ENCODE peak calls at places on chromosome 2, in nine cellular contexts. E, O, M, Z, V, L, W, F and K are unnamed samples.

GRCh38 chr2:10254373-10255188 is 48.1 kb upstream of the HPCAL1 start:
- DNase-seq in E (no peak), O (no peak), M (no peak), Z (peak), V (peak), L (no peak), W (no peak), F (peak), K (peak)

GRCh38 chr2:51734115-51734514 is 702.2 kb upstream of the NRXN1 start:
- DNase-seq in E (no peak), O (no peak), M (no peak), Z (no peak), V (peak), L (no peak), W (no peak), F (no peak), K (no peak)

GRCh38 chr2:222669353-222669752 is 2.1 kb upstream of the MOGAT1 start:
- DNase-seq in E (no peak), O (no peak), M (no peak), Z (no peak), V (no peak), L (no peak), W (no peak), F (no peak), K (no peak)

GRCh38 chr2:8541223-8541622 is 140.6 kb upstream of the ID2 start:
- DNase-seq in E (no peak), O (no peak), M (no peak), Z (peak), V (no peak), L (no peak), W (no peak), F (no peak), K (no peak)

GRCh38 chr2:10500601-10501361 is 52.7 kb upstream of the ODC1 start:
- DNase-seq in E (no peak), O (no peak), M (peak), Z (peak), V (peak), L (peak), W (no peak), F (no peak), K (no peak)

GRCh38 chr2:86372641-86373502 is 35.4 kb upstream of the REEP1 start:
- DNase-seq in E (no peak), O (peak), M (peak), Z (no peak), V (peak), L (peak), W (no peak), F (peak), K (peak)

GRCh38 chr2:11509657-11510360 is 24.0 kb upstream of the GREB1 start:
- DNase-seq in E (no peak), O (no peak), M (no peak), Z (no peak), V (no peak), L (no peak), W (no peak), F (no peak), K (no peak)

GRCh38 chr2:215878476-215879063 is 134.8 kb downstream of the MREG start:
- DNase-seq in E (peak), O (no peak), M (no peak), Z (no peak), V (peak), L (no peak), W (no peak), F (no peak), K (no peak)

GRCh38 chr2:202127793-202128215 is 54.7 kb downstream of the KIAA2012 start:
- DNase-seq in E (no peak), O (peak), M (no peak), Z (no peak), V (no peak), L (no peak), W (no peak), F (no peak), K (no peak)

GRCh38 chr2:109454304-109454703 is 159.5 kb downstream of the SEPTIN10 start:
- DNase-seq in E (no peak), O (no peak), M (no peak), Z (peak), V (no peak), L (no peak), W (no peak), F (no peak), K (no peak)

GRCh38 chr2:70615222-70615621 is 61.6 kb upstream of the TGFA start:
- DNase-seq in E (no peak), O (no peak), M (no peak), Z (no peak), V (no peak), L (peak), W (no peak), F (no peak), K (no peak)

GRCh38 chr2:182917924-182918323 is 51.5 kb upstream of the FRZB start:
- DNase-seq in E (peak), O (no peak), M (no peak), Z (no peak), V (no peak), L (no peak), W (no peak), F (no peak), K (no peak)

GRCh38 chr2:32357545-32358482 is 991 bp downstream of the BIRC6 start:
- DNase-seq in E (no peak), O (peak), M (peak), Z (peak), V (peak), L (no peak), W (peak), F (peak), K (peak)

GRCh38 chr2:234392230-234392629 is 104.7 kb downstream of the ARL4C start:
- DNase-seq in E (no peak), O (no peak), M (no peak), Z (no peak), V (no peak), L (no peak), W (no peak), F (no peak), K (no peak)

GRCh38 chr2:95385570-95385984 is 16.9 kb upstream of the FAHD2A start:
- DNase-seq in E (no peak), O (no peak), M (peak), Z (no peak), V (no peak), L (peak), W (no peak), F (no peak), K (no peak)

GRCh38 chr2:200208041-200208440 is 98.5 kb upstream of the SPATS2L start:
- DNase-seq in E (no peak), O (no peak), M (no peak), Z (no peak), V (no peak), L (no peak), W (no peak), F (no peak), K (no peak)

GRCh38 chr2:3453196-3453845 is 66.0 kb downstream of the ADI1 start:
- DNase-seq in E (no peak), O (no peak), M (no peak), Z (no peak), V (no peak), L (no peak), W (no peak), F (no peak), K (no peak)

GRCh38 chr2:64609229-64609994 is 44.3 kb downstream of the SERTAD2 start:
- DNase-seq in E (no peak), O (peak), M (peak), Z (peak), V (peak), L (no peak), W (peak), F (peak), K (peak)
- TF ChIP-seq CTCF in E (no peak), O (peak), M (no peak), Z (peak), V (peak), L (peak), W (peak), F (no peak), K (peak)

GRCh38 chr2:81389203-81389602 is 1084.7 kb upstream of the LRRTM1 start:
- DNase-seq in E (no peak), O (no peak), M (no peak), Z (no peak), V (no peak), L (no peak), W (no peak), F (no peak), K (no peak)
- TF ChIP-seq CTCF in E (no peak), O (peak), M (no peak), Z (no peak), V (no peak), L (no peak), W (no peak), F (peak), K (no peak)

GRCh38 chr2:126106006-126106405 is 550.0 kb upstream of the GYPC start:
- DNase-seq in E (no peak), O (no peak), M (no peak), Z (no peak), V (no peak), L (no peak), W (no peak), F (no peak), K (no peak)

DNA sequence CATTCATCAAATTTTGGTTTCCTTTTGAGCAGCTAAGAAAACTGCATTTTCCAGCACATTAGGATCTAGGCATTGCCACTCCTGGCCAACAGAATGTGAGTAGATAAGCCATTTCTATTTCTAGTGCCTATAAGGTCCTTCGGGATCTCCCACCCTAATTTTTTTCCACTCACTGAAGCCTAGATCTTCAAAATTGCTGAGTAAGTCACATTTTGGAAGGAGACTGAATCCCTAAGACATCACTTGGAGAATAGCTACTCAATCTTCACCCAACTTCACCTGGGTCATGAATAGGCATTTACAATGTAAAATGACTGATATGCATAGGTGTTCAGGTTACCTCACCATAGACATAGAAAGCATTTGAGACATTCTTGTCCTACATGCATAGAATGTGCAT is 548.1 kb upstream of the GYPC start:
- DNase-seq in E (no peak), O (no peak), M (no peak), Z (no peak), V (no peak), L (no peak), W (no peak), F (no peak), K (no peak)
- TF ChIP-seq CTCF in E (no peak), O (no peak), M (no peak), Z (no peak), V (no peak), L (no peak), W (no peak), F (no peak), K (no peak)

DNA sequence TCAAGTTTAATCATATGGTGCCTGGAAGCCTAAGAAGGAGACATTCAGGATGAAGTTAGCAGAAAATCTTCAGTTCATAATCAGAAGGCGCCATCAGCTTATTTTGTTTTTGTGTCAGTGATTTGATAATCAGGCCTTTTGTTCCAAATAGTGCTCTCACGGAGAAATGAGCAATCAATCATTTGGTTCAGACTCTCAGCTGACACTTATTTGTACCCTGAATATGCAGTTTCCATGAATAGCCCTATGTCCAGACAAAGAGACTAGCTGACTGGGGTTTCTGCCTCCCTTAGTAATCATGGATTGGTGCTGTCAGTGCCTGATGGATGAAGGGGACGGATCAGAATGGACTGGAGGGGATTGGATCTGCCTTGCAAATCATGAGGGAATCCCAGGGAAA is 464.7 kb upstream of the RGPD4 start:
- DNase-seq in E (no peak), O (no peak), M (no peak), Z (no peak), V (no peak), L (no peak), W (no peak), F (no peak), K (no peak)
- TF ChIP-seq CTCF in E (no peak), O (no peak), M (no peak), Z (no peak), V (no peak), L (no peak), W (no peak), F (no peak), K (no peak)

GRCh38 chr2:126244937-126245336 is 411.0 kb upstream of the GYPC start:
- DNase-seq in E (no peak), O (peak), M (peak), Z (no peak), V (no peak), L (peak), W (peak), F (peak), K (peak)
- TF ChIP-seq CTCF in E (no peak), O (peak), M (no peak), Z (no peak), V (peak), L (no peak), W (peak), F (peak), K (peak)